ENCODE peak calls at places on chromosome 4, in seven cellular contexts. P is fibroblast of lung; K is naive thymus-derived CD4-positive, alpha-beta T cell; A is CD8-positive, alpha-beta memory T cell; J is WTC11; Z is nephron progenitor cell; L is NCI-H1930. C is an unnamed sample.

GRCh38 chr4:113548303-113548702 is 213.2 kb downstream of the CAMK2D start:
- DNase-seq in J (no peak), K (no peak), P (no peak), A (no peak), L (no peak), Z (no peak), C (no peak)

GRCh38 chr4:24364249-24364648 is 220.1 kb downstream of the DHX15 start:
- DNase-seq in K (no peak), J (no peak), Z (no peak), L (no peak), P (no peak), A (no peak), C (no peak)

GRCh38 chr4:185744946-185745345 is 67.0 kb downstream of the SORBS2 start:
- DNase-seq in A (no peak), K (no peak), P (no peak), L (no peak), Z (no peak), J (no peak), C (no peak)

GRCh38 chr4:157270108-157270507 is 49.6 kb downstream of the GRIA2 start:
- DNase-seq in P (no peak), J (peak), A (no peak), K (no peak), Z (no peak), L (no peak), C (no peak)

GRCh38 chr4:79578613-79579012 is 170.6 kb upstream of the GK2 start:
- DNase-seq in L (no peak), A (no peak), P (no peak), J (no peak), Z (no peak), K (no peak), C (no peak)

GRCh38 chr4:622071-622995 is 3.0 kb upstream of the PDE6B start:
- DNase-seq in K (no peak), L (no peak), A (no peak), P (no peak), J (no peak), Z (no peak), C (no peak)

GRCh38 chr4:15479089-15479912 is 9.6 kb downstream of the CC2D2A start:
- DNase-seq in A (no peak), Z (peak), J (peak), K (no peak), P (peak), L (peak), C (peak)

GRCh38 chr4:37803348-37803973 is 23.0 kb upstream of the PGM2 start:
- DNase-seq in J (no peak), Z (no peak), A (peak), P (peak), L (no peak), K (no peak), C (peak)

GRCh38 chr4:97998203-97998602 is 145.1 kb downstream of the STPG2 start:
- DNase-seq in J (no peak), L (no peak), Z (no peak), A (no peak), K (no peak), P (no peak), C (no peak)

GRCh38 chr4:54230479-54231418 is 1.7 kb downstream of the PDGFRA start:
- DNase-seq in P (peak), J (peak), K (no peak), Z (peak), A (no peak), L (no peak), C (no peak)

GRCh38 chr4:184541918-184542317 is 67.6 kb upstream of the IRF2 start:
- DNase-seq in L (no peak), P (no peak), A (no peak), K (no peak), Z (no peak), J (no peak), C (no peak)

GRCh38 chr4:8225704-8226443 is 26.8 kb downstream of the SH3TC1 start:
- DNase-seq in L (no peak), J (no peak), Z (no peak), P (peak), K (no peak), A (no peak), C (no peak)

GRCh38 chr4:48025005-48025404 is 8.4 kb downstream of the NIPAL1 start:
- DNase-seq in A (no peak), L (no peak), K (no peak), J (no peak), Z (no peak), P (peak), C (no peak)

C was measured in small intestine.